ENCODE peak calls at places on chromosomes 5 and 9, in nine cellular contexts. J is activated T-cell treated with anti-CD3 and anti-CD28 coated beads, Interleukin-2, amount 50 U/mL, for 72 hours; Q is activated CD4-positive, alpha-beta T cell treated with anti-CD3 and anti-CD28 coated beads, Interleukin-2, amount 50 U/mL, for 24 hours; D is T-helper 1 cell; L is NCI-H1092; N is NCI-H1417; Z is RWPE1; R is T-helper 9 cell; X is non-pigmented ciliary epithelial cell. B is an unnamed sample.

GRCh38 chr9:14107977-14108376 is 206.0 kb downstream of the NFIB start:
- DNase-seq in R (no peak), L (no peak), N (peak), D (no peak), J (no peak), Z (no peak), X (no peak), Q (no peak), B (no peak)

GRCh38 chr9:89177401-89178161 is 1.0 kb downstream of the SHC3 start:
- DNase-seq in J (no peak), L (no peak), N (peak), Z (no peak), D (no peak), R (no peak), Q (no peak), X (no peak), B (peak)

GRCh38 chr5:13731229-13731628 is 213.3 kb downstream of the DNAH5 start:
- DNase-seq in L (no peak), R (no peak), J (no peak), Q (no peak), N (no peak), X (no peak), Z (peak), D (no peak), B (no peak)

GRCh38 chr5:115842089-115842881 is 550 bp downstream of the AP3S1 start:
- DNase-seq in J (no peak), Q (no peak), R (no peak), X (no peak), N (peak), L (peak), D (peak), Z (peak), B (peak)

GRCh38 chr9:36755019-36755418 is 182.3 kb downstream of the MELK start:
- DNase-seq in R (no peak), Z (no peak), N (no peak), Q (no peak), L (no peak), J (no peak), D (no peak), X (no peak), B (no peak)

GRCh38 chr9:81653240-81653639 is 36.1 kb downstream of the TLE1 start:
- DNase-seq in J (no peak), N (no peak), R (no peak), X (no peak), L (no peak), D (no peak), Z (peak), Q (no peak), B (no peak)

GRCh38 chr9:5186416-5187169 is 1.2 kb upstream of the INSL6 start:
- DNase-seq in R (peak), L (peak), J (peak), Z (peak), D (peak), Q (peak), X (peak), N (peak), B (no peak)

GRCh38 chr9:80163889-80164288 is 592.1 kb downstream of the TLE4 start:
- DNase-seq in Z (no peak), X (no peak), L (no peak), R (no peak), J (no peak), Q (no peak), N (no peak), D (no peak), B (no peak)

GRCh38 chr5:9498541-9499497 is 47.1 kb downstream of the SEMA5A start:
- DNase-seq in Q (no peak), J (no peak), D (no peak), Z (peak), X (no peak), N (peak), R (no peak), L (no peak), B (no peak)

B was measured in glutamatergic neuron.